ENCODE peak calls at places on chromosomes 3 and 15, in six cellular contexts. Q is suprapubic skin, G is uterus, D is endothelial cell of umbilical vein, S is HepG2, O is thyroid gland. V is an unnamed sample.

GRCh38 chr15:66472176-66472999 is 25.2 kb downstream of the SNAPC5 start:
- DNase-seq in D (peak; percentile 41), S (peak; percentile 35), G (no peak), Q (no peak), O (no peak), V (no peak)

GRCh38 chr3:155853214-155854146 is 747 bp downstream of the SLC33A1 start:
- DNase-seq in Q (peak; percentile 81), S (peak; percentile 36), D (no peak), G (no peak), O (no peak), V (no peak)

GRCh38 chr15:67331676-67332075 is 77.1 kb downstream of the IQCH start:
- DNase-seq in O (no peak), G (no peak), Q (no peak), S (no peak), D (no peak), V (no peak)

GRCh38 chr3:181493423-181493822 is 218.3 kb upstream of the SOX2 start:
- DNase-seq in D (no peak), Q (no peak), O (no peak), S (no peak), G (no peak), V (no peak)

GRCh38 chr15:50906954-50907865 is 1.3 kb upstream of the AP4E1 start:
- DNase-seq in S (peak; percentile 73), O (no peak), Q (no peak), D (no peak), G (no peak), V (no peak)

GRCh38 chr3:100463002-100463401 is 29.4 kb upstream of the TMEM45A start:
- DNase-seq in S (peak; percentile 54), G (no peak), D (peak; percentile 52), Q (no peak), O (peak; percentile 17), V (peak; percentile 65)

GRCh38 chr3:180996415-180996932 is 6.9 kb upstream of the DNAJC19 start:
- DNase-seq in Q (no peak), G (no peak), S (no peak), D (no peak), O (no peak), V (no peak)

GRCh38 chr3:130971208-130971607 is 55.4 kb downstream of the ASTE1 start:
- DNase-seq in S (no peak), O (no peak), D (no peak), Q (no peak), G (no peak), V (no peak)

GRCh38 chr3:120144267-120144666 is 50.0 kb upstream of the GSK3B start:
- DNase-seq in G (no peak), D (no peak), O (peak; percentile 57), S (peak; percentile 39), Q (no peak), V (peak; percentile 43)

GRCh38 chr3:159170436-159171003 is 368.7 kb downstream of the MFSD1 start:
- DNase-seq in O (no peak), S (no peak), G (no peak), D (no peak), Q (no peak), V (no peak)

GRCh38 chr15:83612226-83612625 is 41.7 kb upstream of the ADAMTSL3 start:
- DNase-seq in G (no peak), O (no peak), Q (no peak), D (no peak), S (no peak), V (no peak)

GRCh38 chr15:89362203-89363101 is 27.8 kb upstream of the POLG start:
- DNase-seq in O (no peak), D (no peak), Q (no peak), S (no peak), G (no peak), V (no peak)

GRCh38 chr3:11749486-11749885 is 97.2 kb downstream of the TAMM41 start:
- DNase-seq in S (no peak), G (no peak), O (no peak), D (no peak), Q (no peak), V (no peak)

GRCh38 chr3:151330374-151330773 is 1.0 kb upstream of the P2RY13 start:
- DNase-seq in Q (no peak), S (no peak), D (no peak), G (no peak), O (no peak), V (no peak)

GRCh38 chr3:151327571-151328198 is 1.7 kb downstream of the P2RY13 start:
- DNase-seq in O (no peak), Q (no peak), D (peak; percentile 27), S (no peak), G (no peak), V (no peak)

GRCh38 chr3:151328298-151329036 is 882 bp downstream of the P2RY13 start:
- DNase-seq in G (no peak), D (no peak), S (no peak), O (no peak), Q (no peak), V (no peak)

GRCh38 chr3:151330899-151331298 is 1.6 kb upstream of the P2RY13 start:
- DNase-seq in D (no peak), G (no peak), S (no peak), O (no peak), Q (no peak), V (no peak)

GRCh38 chr3:151329368-151329767 is at the start of gene P2RY13:
- DNase-seq in D (no peak), Q (no peak), S (no peak), G (no peak), O (no peak), V (no peak)
- TF ChIP-seq POLR2A in D (no peak), Q (no peak), S (no peak), G (no peak), O (no peak), V (peak; percentile 21)

GRCh38 chr3:69838217-69838616 is 99.0 kb downstream of the MITF start:
- DNase-seq in D (no peak), G (no peak), Q (no peak), O (no peak), S (no peak), V (no peak)

GRCh38 chr3:69847303-69847702 is 108.0 kb downstream of the MITF start:
- DNase-seq in S (no peak), G (no peak), Q (no peak), O (no peak), D (no peak), V (no peak)

GRCh38 chr3:69838696-69839515 is 99.6 kb downstream of the MITF start:
- DNase-seq in D (no peak), Q (no peak), O (no peak), S (no peak), G (no peak), V (no peak)

GRCh38 chr3:69848113-69848512 is 108.8 kb downstream of the MITF start:
- DNase-seq in G (no peak), D (peak; percentile 35), O (no peak), S (no peak), Q (no peak), V (no peak)

DNA sequence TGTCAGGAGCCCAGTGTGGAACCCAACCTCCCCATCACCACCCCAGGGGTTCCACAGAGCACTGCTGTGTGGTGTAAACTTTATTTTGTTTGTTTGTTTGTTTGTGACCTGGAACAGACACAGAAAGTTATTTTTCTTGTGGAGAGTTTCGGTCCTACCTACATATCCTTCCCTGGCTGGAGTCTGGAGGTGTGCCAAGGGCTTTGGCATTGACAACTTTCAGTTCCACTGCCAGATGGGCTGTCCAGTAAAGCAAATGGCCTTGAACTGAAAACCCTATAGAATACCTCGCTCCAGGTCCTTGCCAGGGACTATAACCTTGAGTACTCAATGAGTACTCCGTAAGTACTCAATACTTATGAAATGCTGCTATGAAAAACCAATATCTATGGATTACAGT is 103.5 kb downstream of the MITF start:
- DNase-seq in S (no peak), Q (no peak), O (peak; percentile 39), G (no peak), D (no peak), V (peak; percentile 23)
- H3K4me1 ChIP-seq in S (no peaks in the 10 kb centered on the region), Q (peaks cover 12% of the 10 kb centered on the region), O (no peaks in the 10 kb centered on the region), G (no peaks in the 10 kb centered on the region), D (no peaks in the 10 kb centered on the region), V (no peaks in the 10 kb centered on the region)

DNA sequence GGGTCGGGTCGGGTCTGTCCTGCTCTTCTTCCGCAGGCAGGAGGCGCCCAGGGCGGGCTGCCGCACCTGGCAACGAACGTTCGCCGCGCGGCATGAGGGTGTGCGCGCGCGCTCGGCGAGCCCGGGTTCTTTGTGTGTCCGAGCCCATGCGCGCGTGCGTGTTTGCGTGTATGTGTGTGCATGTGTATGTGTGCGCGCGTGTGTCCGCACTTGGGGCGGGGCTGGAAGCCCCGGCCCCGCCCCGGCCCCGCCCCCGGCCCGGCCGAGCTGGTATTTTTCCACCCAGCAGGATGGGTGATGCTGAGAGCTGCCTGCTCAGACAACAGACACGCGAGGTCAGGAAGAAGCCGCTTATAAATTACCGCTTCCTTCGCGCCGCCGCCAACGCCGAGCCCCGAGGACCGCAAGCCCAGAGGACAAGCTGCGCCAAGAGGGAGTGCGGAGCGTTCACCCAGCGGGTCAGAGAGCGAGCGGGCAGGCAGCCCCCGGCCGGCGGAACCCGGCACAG is at the start of gene SLC6A6:
- DNase-seq in O (peak; percentile 98), G (peak; percentile 94), S (peak; percentile 95), Q (peak; percentile 98), D (peak; percentile 91), V (peak; percentile 97)
- TF ChIP-seq POLR2A in O (peak; percentile 57), G (peak; percentile 20), S (peak; percentile 59), Q (peak; percentile 59), D (peak; percentile 80), V (no peak)

GRCh38 chr15:73923488-73924164 is 2.6 kb upstream of the LOXL1 start:
- DNase-seq in O (no peak), G (no peak), S (no peak), D (no peak), Q (no peak), V (no peak)

GRCh38 chr15:73923156-73923487 is 3.1 kb upstream of the LOXL1 start:
- DNase-seq in D (no peak), S (no peak), O (no peak), G (no peak), Q (no peak), V (no peak)

GRCh38 chr15:73926191-73927002 is at the start of gene LOXL1:
- DNase-seq in G (peak; percentile 77), O (peak; percentile 70), S (peak; percentile 23), Q (no peak), D (peak; percentile 56), V (peak; percentile 73)

GRCh38 chr15:73922186-73923151 is 3.8 kb upstream of the LOXL1 start:
- DNase-seq in O (peak; percentile 43), D (no peak), G (peak; percentile 50), Q (no peak), S (no peak), V (no peak)

DNA sequence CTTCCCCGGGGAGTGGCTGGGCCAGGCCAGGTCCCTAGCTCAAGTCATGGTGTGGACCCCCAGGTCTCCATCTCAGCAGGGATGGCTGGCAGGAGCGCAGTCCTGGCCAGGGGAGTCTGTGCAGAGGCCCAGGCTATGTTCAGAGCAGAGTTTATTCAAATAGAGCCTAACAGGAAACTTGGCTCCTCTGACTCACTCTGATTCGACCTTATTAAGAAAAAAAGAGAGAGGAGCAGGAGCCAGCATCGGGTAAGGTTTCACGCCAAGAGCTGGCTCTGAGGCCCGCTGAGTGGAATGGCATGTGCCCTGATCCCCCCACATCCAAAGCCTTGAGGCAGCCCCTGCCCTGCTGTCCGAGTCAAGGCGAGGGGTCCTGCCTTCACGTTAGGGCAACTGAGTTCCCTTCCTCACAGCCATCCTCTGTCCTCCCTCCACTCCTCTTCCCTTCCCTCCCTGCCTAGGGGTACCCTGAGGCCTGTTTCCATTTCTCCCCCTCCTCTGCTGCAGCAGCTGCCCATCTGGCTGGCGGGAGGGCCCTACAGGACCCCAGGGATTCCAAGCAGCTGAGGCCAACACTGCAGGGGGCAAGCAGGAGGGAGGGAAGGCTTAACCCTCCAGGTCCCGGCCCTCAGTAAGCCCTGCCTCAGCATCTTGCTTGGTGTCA is 1.9 kb upstream of the LOXL1 start:
- DNase-seq in S (no peak), D (peak; percentile 78), G (peak; percentile 58), Q (no peak), O (peak; percentile 27), V (no peak)
- H3K4me1 ChIP-seq in S (peaks cover 6% of the 10 kb centered on the region), D (peaks cover 21% of the 10 kb centered on the region), G (peaks cover 5% of the 10 kb centered on the region), Q (peaks cover 81% of the 10 kb centered on the region), O (peaks cover 42% of the 10 kb centered on the region), V (peaks cover 59% of the 10 kb centered on the region)

GRCh38 chr3:62103531-62103930 is 269.8 kb downstream of the FEZF2 start:
- DNase-seq in O (no peak), G (no peak), D (no peak), Q (no peak), S (no peak), V (no peak)
- TF ChIP-seq POLR2A in O (no peak), G (no peak), D (no peak), Q (no peak), S (no peak), V (no peak)